ENCODE peak calls at places on chromosomes 6 and 20, in eight cellular contexts. One of them, this sample, is unnamed.

GRCh38 chr6:140897349-140897748 is 1235.4 kb upstream of the GJE1 start:
- DNase-seq in T1000: no peak
- DNase-seq in fibroblast of mammary gland: no peak
- DNase-seq in activated T-cell treated with anti-CD3 and anti-CD28 coated beads, Interleukin-2, amount 50 U/mL, for 24 hours: no peak
- DNase-seq in neuronal stem cell: no peak
- DNase-seq in amniotic epithelial cell: no peak
- DNase-seq in IMR-90: no peak
- DNase-seq in putamen: no peak
- DNase-seq in this sample: no peak

GRCh38 chr6:74366634-74367033 is 670.6 kb downstream of the CD109 start:
- DNase-seq in IMR-90: peak; percentile 68
- DNase-seq in fibroblast of mammary gland: peak; percentile 66
- DNase-seq in putamen: no peak
- DNase-seq in activated T-cell treated with anti-CD3 and anti-CD28 coated beads, Interleukin-2, amount 50 U/mL, for 24 hours: no peak
- DNase-seq in amniotic epithelial cell: no peak
- DNase-seq in T1000: no peak
- DNase-seq in neuronal stem cell: no peak
- DNase-seq in this sample: no peak

GRCh38 chr6:42428326-42429041 is 23.2 kb downstream of the TRERF1 start:
- DNase-seq in fibroblast of mammary gland: peak; percentile 63
- DNase-seq in neuronal stem cell: no peak
- DNase-seq in T1000: no peak
- DNase-seq in activated T-cell treated with anti-CD3 and anti-CD28 coated beads, Interleukin-2, amount 50 U/mL, for 24 hours: no peak
- DNase-seq in IMR-90: peak; percentile 21
- DNase-seq in amniotic epithelial cell: peak; percentile 15
- DNase-seq in putamen: no peak
- DNase-seq in this sample: peak; percentile 60

GRCh38 chr6:141677598-141678211 is 455.0 kb upstream of the GJE1 start:
- DNase-seq in fibroblast of mammary gland: peak; percentile 51
- DNase-seq in amniotic epithelial cell: peak; percentile 46
- DNase-seq in T1000: no peak
- DNase-seq in putamen: no peak
- DNase-seq in neuronal stem cell: peak; percentile 9
- DNase-seq in IMR-90: peak; percentile 47
- DNase-seq in activated T-cell treated with anti-CD3 and anti-CD28 coated beads, Interleukin-2, amount 50 U/mL, for 24 hours: no peak
- DNase-seq in this sample: no peak

GRCh38 chr6:105952326-105952725 is 133.8 kb upstream of the PRDM1 start:
- DNase-seq in fibroblast of mammary gland: no peak
- DNase-seq in T1000: no peak
- DNase-seq in activated T-cell treated with anti-CD3 and anti-CD28 coated beads, Interleukin-2, amount 50 U/mL, for 24 hours: no peak
- DNase-seq in amniotic epithelial cell: no peak
- DNase-seq in putamen: no peak
- DNase-seq in IMR-90: no peak
- DNase-seq in neuronal stem cell: no peak
- DNase-seq in this sample: no peak

GRCh38 chr6:74671558-74672025 is 534.3 kb downstream of the COL12A1 start:
- DNase-seq in activated T-cell treated with anti-CD3 and anti-CD28 coated beads, Interleukin-2, amount 50 U/mL, for 24 hours: no peak
- DNase-seq in fibroblast of mammary gland: peak; percentile 96
- DNase-seq in amniotic epithelial cell: peak; percentile 86
- DNase-seq in putamen: no peak
- DNase-seq in T1000: no peak
- DNase-seq in neuronal stem cell: no peak
- DNase-seq in IMR-90: peak; percentile 91
- DNase-seq in this sample: peak; percentile 90

GRCh38 chr6:101851911-101852310 is 458.4 kb downstream of the GRIK2 start:
- DNase-seq in IMR-90: peak; percentile 49
- DNase-seq in neuronal stem cell: no peak
- DNase-seq in fibroblast of mammary gland: peak; percentile 69
- DNase-seq in putamen: no peak
- DNase-seq in T1000: no peak
- DNase-seq in activated T-cell treated with anti-CD3 and anti-CD28 coated beads, Interleukin-2, amount 50 U/mL, for 24 hours: no peak
- DNase-seq in amniotic epithelial cell: no peak
- DNase-seq in this sample: no peak

GRCh38 chr20:10647471-10647870 is 26.3 kb downstream of the JAG1 start:
- DNase-seq in activated T-cell treated with anti-CD3 and anti-CD28 coated beads, Interleukin-2, amount 50 U/mL, for 24 hours: no peak
- DNase-seq in neuronal stem cell: no peak
- DNase-seq in IMR-90: no peak
- DNase-seq in amniotic epithelial cell: no peak
- DNase-seq in T1000: no peak
- DNase-seq in putamen: no peak
- DNase-seq in fibroblast of mammary gland: peak; percentile 38
- DNase-seq in this sample: no peak

GRCh38 chr6:166244353-166245045 is 63.7 kb downstream of the PRR18 start:
- DNase-seq in putamen: no peak
- DNase-seq in activated T-cell treated with anti-CD3 and anti-CD28 coated beads, Interleukin-2, amount 50 U/mL, for 24 hours: no peak
- DNase-seq in T1000: no peak
- DNase-seq in fibroblast of mammary gland: no peak
- DNase-seq in IMR-90: no peak
- DNase-seq in neuronal stem cell: no peak
- DNase-seq in amniotic epithelial cell: no peak
- DNase-seq in this sample: no peak

GRCh38 chr6:15871211-15871770 is 208.5 kb upstream of the DTNBP1 start:
- DNase-seq in fibroblast of mammary gland: no peak
- DNase-seq in activated T-cell treated with anti-CD3 and anti-CD28 coated beads, Interleukin-2, amount 50 U/mL, for 24 hours: no peak
- DNase-seq in putamen: no peak
- DNase-seq in IMR-90: no peak
- DNase-seq in T1000: no peak
- DNase-seq in amniotic epithelial cell: no peak
- DNase-seq in neuronal stem cell: no peak
- DNase-seq in this sample: no peak

GRCh38 chr6:148967546-148967945 is 220.7 kb downstream of the UST start:
- DNase-seq in neuronal stem cell: no peak
- DNase-seq in putamen: peak; percentile 63
- DNase-seq in amniotic epithelial cell: no peak
- DNase-seq in T1000: no peak
- DNase-seq in activated T-cell treated with anti-CD3 and anti-CD28 coated beads, Interleukin-2, amount 50 U/mL, for 24 hours: no peak
- DNase-seq in fibroblast of mammary gland: no peak
- DNase-seq in IMR-90: no peak
- DNase-seq in this sample: no peak

GRCh38 chr6:130708338-130708737 is 118.9 kb upstream of the SMLR1 start:
- DNase-seq in amniotic epithelial cell: no peak
- DNase-seq in putamen: no peak
- DNase-seq in fibroblast of mammary gland: no peak
- DNase-seq in activated T-cell treated with anti-CD3 and anti-CD28 coated beads, Interleukin-2, amount 50 U/mL, for 24 hours: no peak
- DNase-seq in IMR-90: peak; percentile 50
- DNase-seq in neuronal stem cell: no peak
- DNase-seq in T1000: no peak
- DNase-seq in this sample: peak; percentile 19

GRCh38 chr6:14393910-14394309 is 276.3 kb downstream of the CD83 start:
- DNase-seq in putamen: no peak
- DNase-seq in T1000: no peak
- DNase-seq in activated T-cell treated with anti-CD3 and anti-CD28 coated beads, Interleukin-2, amount 50 U/mL, for 24 hours: no peak
- DNase-seq in fibroblast of mammary gland: no peak
- DNase-seq in IMR-90: no peak
- DNase-seq in amniotic epithelial cell: no peak
- DNase-seq in neuronal stem cell: no peak
- DNase-seq in this sample: no peak

GRCh38 chr6:86017236-86017635 is 374.6 kb upstream of the SYNCRIP start:
- DNase-seq in activated T-cell treated with anti-CD3 and anti-CD28 coated beads, Interleukin-2, amount 50 U/mL, for 24 hours: no peak
- DNase-seq in T1000: no peak
- DNase-seq in neuronal stem cell: no peak
- DNase-seq in IMR-90: no peak
- DNase-seq in putamen: no peak
- DNase-seq in fibroblast of mammary gland: no peak
- DNase-seq in amniotic epithelial cell: no peak
- DNase-seq in this sample: no peak

GRCh38 chr20:52552181-52552872 is 360.7 kb upstream of the ZFP64 start:
- DNase-seq in T1000: peak; percentile 50
- DNase-seq in amniotic epithelial cell: peak; percentile 65
- DNase-seq in IMR-90: peak; percentile 66
- DNase-seq in neuronal stem cell: no peak
- DNase-seq in fibroblast of mammary gland: peak; percentile 59
- DNase-seq in activated T-cell treated with anti-CD3 and anti-CD28 coated beads, Interleukin-2, amount 50 U/mL, for 24 hours: no peak
- DNase-seq in putamen: no peak
- DNase-seq in this sample: peak; percentile 23

GRCh38 chr6:147244832-147245231 is 40.6 kb downstream of the STXBP5 start:
- DNase-seq in putamen: no peak
- DNase-seq in fibroblast of mammary gland: no peak
- DNase-seq in activated T-cell treated with anti-CD3 and anti-CD28 coated beads, Interleukin-2, amount 50 U/mL, for 24 hours: no peak
- DNase-seq in T1000: no peak
- DNase-seq in amniotic epithelial cell: no peak
- DNase-seq in neuronal stem cell: no peak
- DNase-seq in IMR-90: no peak
- DNase-seq in this sample: no peak

GRCh38 chr6:39266375-39266774 is 37.1 kb upstream of the KCNK5 start:
- DNase-seq in fibroblast of mammary gland: no peak
- DNase-seq in T1000: no peak
- DNase-seq in IMR-90: no peak
- DNase-seq in activated T-cell treated with anti-CD3 and anti-CD28 coated beads, Interleukin-2, amount 50 U/mL, for 24 hours: no peak
- DNase-seq in putamen: no peak
- DNase-seq in amniotic epithelial cell: no peak
- DNase-seq in neuronal stem cell: no peak
- DNase-seq in this sample: no peak

GRCh38 chr6:193773-194310 is 98.4 kb upstream of the DUSP22 start:
- DNase-seq in putamen: no peak
- DNase-seq in T1000: no peak
- DNase-seq in fibroblast of mammary gland: no peak
- DNase-seq in IMR-90: no peak
- DNase-seq in activated T-cell treated with anti-CD3 and anti-CD28 coated beads, Interleukin-2, amount 50 U/mL, for 24 hours: peak; percentile 62
- DNase-seq in neuronal stem cell: no peak
- DNase-seq in amniotic epithelial cell: no peak
- DNase-seq in this sample: no peak

GRCh38 chr20:63657260-63657936 is 714 bp upstream of the RTEL1 start:
- DNase-seq in neuronal stem cell: no peak
- DNase-seq in IMR-90: no peak
- DNase-seq in amniotic epithelial cell: no peak
- DNase-seq in fibroblast of mammary gland: peak; percentile 20
- DNase-seq in putamen: no peak
- DNase-seq in T1000: no peak
- DNase-seq in activated T-cell treated with anti-CD3 and anti-CD28 coated beads, Interleukin-2, amount 50 U/mL, for 24 hours: no peak
- DNase-seq in this sample: no peak

GRCh38 chr6:38355519-38355918 is 284.2 kb downstream of the BTBD9 start:
- DNase-seq in T1000: no peak
- DNase-seq in neuronal stem cell: no peak
- DNase-seq in amniotic epithelial cell: no peak
- DNase-seq in activated T-cell treated with anti-CD3 and anti-CD28 coated beads, Interleukin-2, amount 50 U/mL, for 24 hours: no peak
- DNase-seq in fibroblast of mammary gland: no peak
- DNase-seq in putamen: no peak
- DNase-seq in IMR-90: no peak
- DNase-seq in this sample: no peak

GRCh38 chr6:129866256-129866655 is 5.1 kb upstream of the TMEM244 start:
- DNase-seq in T1000: no peak
- DNase-seq in neuronal stem cell: no peak
- DNase-seq in amniotic epithelial cell: no peak
- DNase-seq in putamen: peak; percentile 69
- DNase-seq in fibroblast of mammary gland: no peak
- DNase-seq in IMR-90: no peak
- DNase-seq in activated T-cell treated with anti-CD3 and anti-CD28 coated beads, Interleukin-2, amount 50 U/mL, for 24 hours: no peak
- DNase-seq in this sample: no peak

GRCh38 chr20:59949911-59950310 is 8.3 kb upstream of the CDH26 start:
- DNase-seq in putamen: no peak
- DNase-seq in T1000: no peak
- DNase-seq in IMR-90: no peak
- DNase-seq in neuronal stem cell: no peak
- DNase-seq in activated T-cell treated with anti-CD3 and anti-CD28 coated beads, Interleukin-2, amount 50 U/mL, for 24 hours: no peak
- DNase-seq in amniotic epithelial cell: no peak
- DNase-seq in fibroblast of mammary gland: no peak
- DNase-seq in this sample: no peak

GRCh38 chr6:42786525-42786985 is 4.7 kb downstream of the BICRAL start:
- DNase-seq in fibroblast of mammary gland: no peak
- DNase-seq in putamen: no peak
- DNase-seq in neuronal stem cell: no peak
- DNase-seq in IMR-90: no peak
- DNase-seq in T1000: no peak
- DNase-seq in activated T-cell treated with anti-CD3 and anti-CD28 coated beads, Interleukin-2, amount 50 U/mL, for 24 hours: no peak
- DNase-seq in amniotic epithelial cell: no peak
- DNase-seq in this sample: no peak

GRCh38 chr6:97405818-97406409 is 122.9 kb upstream of the MMS22L start:
- DNase-seq in fibroblast of mammary gland: no peak
- DNase-seq in neuronal stem cell: no peak
- DNase-seq in activated T-cell treated with anti-CD3 and anti-CD28 coated beads, Interleukin-2, amount 50 U/mL, for 24 hours: no peak
- DNase-seq in T1000: no peak
- DNase-seq in amniotic epithelial cell: no peak
- DNase-seq in putamen: no peak
- DNase-seq in IMR-90: no peak
- DNase-seq in this sample: no peak

GRCh38 chr20:32157611-32158010 is 48.1 kb downstream of the TM9SF4 start:
- DNase-seq in amniotic epithelial cell: no peak
- DNase-seq in fibroblast of mammary gland: no peak
- DNase-seq in putamen: no peak
- DNase-seq in T1000: no peak
- DNase-seq in neuronal stem cell: no peak
- DNase-seq in activated T-cell treated with anti-CD3 and anti-CD28 coated beads, Interleukin-2, amount 50 U/mL, for 24 hours: no peak
- DNase-seq in IMR-90: no peak
- DNase-seq in this sample: no peak

GRCh38 chr20:5569021-5569420 is 181.2 kb upstream of the SHLD1 start:
- DNase-seq in fibroblast of mammary gland: peak; percentile 60
- DNase-seq in amniotic epithelial cell: peak; percentile 45
- DNase-seq in putamen: no peak
- DNase-seq in activated T-cell treated with anti-CD3 and anti-CD28 coated beads, Interleukin-2, amount 50 U/mL, for 24 hours: no peak
- DNase-seq in T1000: no peak
- DNase-seq in neuronal stem cell: no peak
- DNase-seq in IMR-90: peak; percentile 59
- DNase-seq in this sample: no peak

GRCh38 chr20:37279820-37280219 is 9.6 kb upstream of the MANBAL start:
- DNase-seq in T1000: no peak
- DNase-seq in IMR-90: no peak
- DNase-seq in neuronal stem cell: no peak
- DNase-seq in activated T-cell treated with anti-CD3 and anti-CD28 coated beads, Interleukin-2, amount 50 U/mL, for 24 hours: no peak
- DNase-seq in amniotic epithelial cell: no peak
- DNase-seq in fibroblast of mammary gland: no peak
- DNase-seq in putamen: no peak
- DNase-seq in this sample: no peak

GRCh38 chr6:3805448-3806123 is 43.6 kb upstream of the FAM50B start:
- DNase-seq in IMR-90: peak; percentile 77
- DNase-seq in T1000: no peak
- DNase-seq in fibroblast of mammary gland: no peak
- DNase-seq in amniotic epithelial cell: peak; percentile 60
- DNase-seq in activated T-cell treated with anti-CD3 and anti-CD28 coated beads, Interleukin-2, amount 50 U/mL, for 24 hours: no peak
- DNase-seq in putamen: no peak
- DNase-seq in neuronal stem cell: no peak
- DNase-seq in this sample: no peak

GRCh38 chr20:63122626-63123025 is 93.3 kb downstream of the YTHDF1 start:
- DNase-seq in putamen: no peak
- DNase-seq in T1000: no peak
- DNase-seq in IMR-90: no peak
- DNase-seq in activated T-cell treated with anti-CD3 and anti-CD28 coated beads, Interleukin-2, amount 50 U/mL, for 24 hours: no peak
- DNase-seq in neuronal stem cell: no peak
- DNase-seq in amniotic epithelial cell: no peak
- DNase-seq in fibroblast of mammary gland: no peak
- DNase-seq in this sample: no peak

GRCh38 chr20:2688041-2688591 is 4.5 kb upstream of the EBF4 start:
- DNase-seq in IMR-90: peak; percentile 29
- DNase-seq in neuronal stem cell: no peak
- DNase-seq in activated T-cell treated with anti-CD3 and anti-CD28 coated beads, Interleukin-2, amount 50 U/mL, for 24 hours: peak; percentile 83
- DNase-seq in fibroblast of mammary gland: peak; percentile 28
- DNase-seq in amniotic epithelial cell: peak; percentile 42
- DNase-seq in T1000: no peak
- DNase-seq in putamen: no peak
- DNase-seq in this sample: no peak

GRCh38 chr6:81171991-81172740 is 580.3 kb downstream of the TENT5A start:
- DNase-seq in activated T-cell treated with anti-CD3 and anti-CD28 coated beads, Interleukin-2, amount 50 U/mL, for 24 hours: no peak
- DNase-seq in T1000: no peak
- DNase-seq in amniotic epithelial cell: peak; percentile 59
- DNase-seq in neuronal stem cell: no peak
- DNase-seq in fibroblast of mammary gland: peak; percentile 71
- DNase-seq in putamen: no peak
- DNase-seq in IMR-90: peak; percentile 36
- DNase-seq in this sample: peak; percentile 37

GRCh38 chr6:148835920-148836441 is 89.2 kb downstream of the UST start:
- DNase-seq in fibroblast of mammary gland: peak; percentile 96
- DNase-seq in IMR-90: peak; percentile 96
- DNase-seq in T1000: no peak
- DNase-seq in neuronal stem cell: no peak
- DNase-seq in putamen: no peak
- DNase-seq in amniotic epithelial cell: no peak
- DNase-seq in activated T-cell treated with anti-CD3 and anti-CD28 coated beads, Interleukin-2, amount 50 U/mL, for 24 hours: peak; percentile 59
- DNase-seq in this sample: peak; percentile 84

GRCh38 chr6:89986650-89987074 is 92.4 kb downstream of the GJA10 start:
- DNase-seq in activated T-cell treated with anti-CD3 and anti-CD28 coated beads, Interleukin-2, amount 50 U/mL, for 24 hours: no peak
- DNase-seq in neuronal stem cell: no peak
- DNase-seq in IMR-90: peak; percentile 89
- DNase-seq in amniotic epithelial cell: peak; percentile 87
- DNase-seq in putamen: no peak
- DNase-seq in fibroblast of mammary gland: peak; percentile 93
- DNase-seq in T1000: no peak
- DNase-seq in this sample: peak; percentile 49

GRCh38 chr6:33201147-33201545 is 479 bp downstream of the SLC39A7 start:
- DNase-seq in T1000: no peak
- DNase-seq in IMR-90: no peak
- DNase-seq in fibroblast of mammary gland: no peak
- DNase-seq in amniotic epithelial cell: no peak
- DNase-seq in neuronal stem cell: no peak
- DNase-seq in activated T-cell treated with anti-CD3 and anti-CD28 coated beads, Interleukin-2, amount 50 U/mL, for 24 hours: no peak
- DNase-seq in putamen: no peak
- DNase-seq in this sample: no peak